ENCODE peak calls at places on chromosome 2, in seven cellular contexts. One of them, this sample, is unnamed.

GRCh38 chr2:119838179-119838578 is 78.5 kb downstream of the PTPN4 start:
- DNase-seq in HCEC 1CT: no peak
- DNase-seq in cardiac muscle cell: no peak
- DNase-seq in GM13976: no peak
- DNase-seq in endothelial cell: no peak
- DNase-seq in activated CD4-positive, alpha-beta T cell treated with anti-CD3 and anti-CD28 coated beads, Interleukin-2, amount 50 U/mL, for 4 hours: peak; percentile 7
- DNase-seq in activated naive CD8-positive, alpha-beta T cell treated with anti-CD3 and anti-CD28 coated beads, Interleukin-2, amount 10 ng/mL, durations not matched to agents 7 days and 5 days: no peak
- DNase-seq in this sample: no peak

GRCh38 chr2:174485763-174486613 is 841 bp downstream of the GPR155 start:
- DNase-seq in HCEC 1CT: peak; percentile 15
- DNase-seq in cardiac muscle cell: peak; percentile 38
- DNase-seq in GM13976: peak; percentile 41
- DNase-seq in endothelial cell: peak; percentile 19
- DNase-seq in activated CD4-positive, alpha-beta T cell treated with anti-CD3 and anti-CD28 coated beads, Interleukin-2, amount 50 U/mL, for 4 hours: no peak
- DNase-seq in activated naive CD8-positive, alpha-beta T cell treated with anti-CD3 and anti-CD28 coated beads, Interleukin-2, amount 10 ng/mL, durations not matched to agents 7 days and 5 days: no peak
- DNase-seq in this sample: no peak

GRCh38 chr2:164896634-164897033 is 55.0 kb upstream of the COBLL1 start:
- DNase-seq in HCEC 1CT: peak; percentile 78
- DNase-seq in cardiac muscle cell: peak; percentile 55
- DNase-seq in GM13976: no peak
- DNase-seq in endothelial cell: no peak
- DNase-seq in activated CD4-positive, alpha-beta T cell treated with anti-CD3 and anti-CD28 coated beads, Interleukin-2, amount 50 U/mL, for 4 hours: no peak
- DNase-seq in activated naive CD8-positive, alpha-beta T cell treated with anti-CD3 and anti-CD28 coated beads, Interleukin-2, amount 10 ng/mL, durations not matched to agents 7 days and 5 days: no peak
- DNase-seq in this sample: no peak

GRCh38 chr2:96509114-96509846 is 4.1 kb upstream of the NEURL3 start:
- DNase-seq in HCEC 1CT: peak; percentile 82
- DNase-seq in cardiac muscle cell: peak; percentile 91
- DNase-seq in GM13976: peak; percentile 89
- DNase-seq in endothelial cell: peak; percentile 95
- DNase-seq in activated CD4-positive, alpha-beta T cell treated with anti-CD3 and anti-CD28 coated beads, Interleukin-2, amount 50 U/mL, for 4 hours: peak; percentile 49
- DNase-seq in activated naive CD8-positive, alpha-beta T cell treated with anti-CD3 and anti-CD28 coated beads, Interleukin-2, amount 10 ng/mL, durations not matched to agents 7 days and 5 days: peak; percentile 78
- DNase-seq in this sample: peak; percentile 89

GRCh38 chr2:212953170-212953920 is 198.1 kb downstream of the IKZF2 start:
- DNase-seq in HCEC 1CT: no peak
- DNase-seq in cardiac muscle cell: no peak
- DNase-seq in GM13976: peak; percentile 26
- DNase-seq in endothelial cell: no peak
- DNase-seq in activated CD4-positive, alpha-beta T cell treated with anti-CD3 and anti-CD28 coated beads, Interleukin-2, amount 50 U/mL, for 4 hours: no peak
- DNase-seq in activated naive CD8-positive, alpha-beta T cell treated with anti-CD3 and anti-CD28 coated beads, Interleukin-2, amount 10 ng/mL, durations not matched to agents 7 days and 5 days: no peak
- DNase-seq in this sample: no peak

GRCh38 chr2:54534191-54534590 is 78.1 kb downstream of the SPTBN1 start:
- DNase-seq in HCEC 1CT: no peak
- DNase-seq in cardiac muscle cell: no peak
- DNase-seq in GM13976: no peak
- DNase-seq in endothelial cell: no peak
- DNase-seq in activated CD4-positive, alpha-beta T cell treated with anti-CD3 and anti-CD28 coated beads, Interleukin-2, amount 50 U/mL, for 4 hours: no peak
- DNase-seq in activated naive CD8-positive, alpha-beta T cell treated with anti-CD3 and anti-CD28 coated beads, Interleukin-2, amount 10 ng/mL, durations not matched to agents 7 days and 5 days: no peak
- DNase-seq in this sample: no peak

GRCh38 chr2:100292022-100292580 is 30.2 kb downstream of the LONRF2 start:
- DNase-seq in HCEC 1CT: no peak
- DNase-seq in cardiac muscle cell: peak; percentile 90
- DNase-seq in GM13976: no peak
- DNase-seq in endothelial cell: no peak
- DNase-seq in activated CD4-positive, alpha-beta T cell treated with anti-CD3 and anti-CD28 coated beads, Interleukin-2, amount 50 U/mL, for 4 hours: peak; percentile 12
- DNase-seq in activated naive CD8-positive, alpha-beta T cell treated with anti-CD3 and anti-CD28 coated beads, Interleukin-2, amount 10 ng/mL, durations not matched to agents 7 days and 5 days: no peak
- DNase-seq in this sample: no peak

GRCh38 chr2:241810304-241811208 is 1.6 kb downstream of the NEU4 start:
- DNase-seq in HCEC 1CT: no peak
- DNase-seq in cardiac muscle cell: no peak
- DNase-seq in GM13976: no peak
- DNase-seq in endothelial cell: no peak
- DNase-seq in activated CD4-positive, alpha-beta T cell treated with anti-CD3 and anti-CD28 coated beads, Interleukin-2, amount 50 U/mL, for 4 hours: no peak
- DNase-seq in activated naive CD8-positive, alpha-beta T cell treated with anti-CD3 and anti-CD28 coated beads, Interleukin-2, amount 10 ng/mL, durations not matched to agents 7 days and 5 days: peak; percentile 29
- DNase-seq in this sample: no peak

GRCh38 chr2:71455011-71455740 is 1.8 kb downstream of the DYSF start:
- DNase-seq in HCEC 1CT: no peak
- DNase-seq in cardiac muscle cell: no peak
- DNase-seq in GM13976: no peak
- DNase-seq in endothelial cell: peak; percentile 42
- DNase-seq in activated CD4-positive, alpha-beta T cell treated with anti-CD3 and anti-CD28 coated beads, Interleukin-2, amount 50 U/mL, for 4 hours: no peak
- DNase-seq in activated naive CD8-positive, alpha-beta T cell treated with anti-CD3 and anti-CD28 coated beads, Interleukin-2, amount 10 ng/mL, durations not matched to agents 7 days and 5 days: no peak
- DNase-seq in this sample: no peak

GRCh38 chr2:43228782-43229659 is 2.6 kb upstream of the ZFP36L2 start:
- DNase-seq in HCEC 1CT: peak; percentile 1
- DNase-seq in cardiac muscle cell: peak; percentile 40
- DNase-seq in GM13976: no peak
- DNase-seq in endothelial cell: no peak
- DNase-seq in activated CD4-positive, alpha-beta T cell treated with anti-CD3 and anti-CD28 coated beads, Interleukin-2, amount 50 U/mL, for 4 hours: no peak
- DNase-seq in activated naive CD8-positive, alpha-beta T cell treated with anti-CD3 and anti-CD28 coated beads, Interleukin-2, amount 10 ng/mL, durations not matched to agents 7 days and 5 days: no peak
- DNase-seq in this sample: no peak

This sample was measured in CD14-positive monocyte.